ENCODE peak calls at places on chromosomes 12 and 14, in eight cellular contexts. Q is upper lobe of left lung, Y is foreskin fibroblast, R is thyroid gland, T is bronchial epithelial cell, X is fibroblast of mammary gland, H is Peyer's patch, D is dorsolateral prefrontal cortex. E is an unnamed sample.

GRCh38 chr12:43107401-43107800 is 444.6 kb downstream of the ADAMTS20 start:
- DNase-seq in D (no peak), Q (no peak), T (no peak), Y (no peak), R (no peak), X (no peak), H (no peak), E (no peak)

GRCh38 chr14:62015945-62016344 is 253.7 kb downstream of the SNAPC1 start:
- DNase-seq in D (no peak), H (no peak), R (no peak), Q (no peak), T (peak; percentile 41), X (peak; percentile 15), Y (peak; percentile 29), E (no peak)

GRCh38 chr12:122348505-122348904 is 74.0 kb downstream of the CLIP1 start:
- DNase-seq in Y (no peak), X (no peak), T (no peak), Q (no peak), H (no peak), D (no peak), R (no peak), E (no peak)

GRCh38 chr14:53929871-53930685 is 26.5 kb downstream of the BMP4 start:
- DNase-seq in Q (no peak), R (peak; percentile 57), X (no peak), H (no peak), Y (no peak), D (no peak), T (peak; percentile 25), E (no peak)

GRCh38 chr12:128928361-128928760 is 75.1 kb downstream of the GLT1D1 start:
- DNase-seq in X (no peak), Q (no peak), R (no peak), T (no peak), D (no peak), H (no peak), Y (no peak), E (no peak)

GRCh38 chr12:100303831-100304230 is 36.9 kb downstream of the SCYL2 start:
- DNase-seq in Q (no peak), T (no peak), D (no peak), Y (no peak), R (no peak), H (no peak), X (no peak), E (no peak)

GRCh38 chr14:20855652-20856291 is 35.4 kb upstream of the RNASE3 start:
- DNase-seq in Q (peak; percentile 83), T (peak; percentile 72), D (peak; percentile 58), Y (peak; percentile 35), R (peak; percentile 58), H (no peak), X (peak; percentile 70), E (no peak)

GRCh38 chr12:13049816-13050215 is 5.6 kb downstream of the FAM234B start:
- DNase-seq in D (no peak), T (no peak), Q (no peak), R (peak; percentile 22), X (peak; percentile 63), Y (peak; percentile 67), H (no peak), E (peak; percentile 2)

GRCh38 chr12:39736406-39736805 is 116.8 kb upstream of the ABCD2 start:
- DNase-seq in X (no peak), T (no peak), R (no peak), Y (no peak), D (no peak), Q (no peak), H (no peak), E (no peak)

GRCh38 chr12:129196927-129197326 is 343.6 kb downstream of the GLT1D1 start:
- DNase-seq in X (no peak), Y (no peak), T (no peak), D (no peak), R (no peak), H (no peak), Q (no peak), E (no peak)

GRCh38 chr12:90085491-90086274 is 377.0 kb upstream of the ATP2B1 start:
- DNase-seq in H (no peak), Q (no peak), Y (peak; percentile 58), R (no peak), D (no peak), T (peak; percentile 28), X (peak; percentile 68), E (no peak)

GRCh38 chr12:92109613-92110012 is 36.0 kb downstream of the BTG1 start:
- DNase-seq in D (no peak), H (no peak), Q (no peak), T (no peak), R (no peak), Y (no peak), X (no peak), E (no peak)

DNA sequence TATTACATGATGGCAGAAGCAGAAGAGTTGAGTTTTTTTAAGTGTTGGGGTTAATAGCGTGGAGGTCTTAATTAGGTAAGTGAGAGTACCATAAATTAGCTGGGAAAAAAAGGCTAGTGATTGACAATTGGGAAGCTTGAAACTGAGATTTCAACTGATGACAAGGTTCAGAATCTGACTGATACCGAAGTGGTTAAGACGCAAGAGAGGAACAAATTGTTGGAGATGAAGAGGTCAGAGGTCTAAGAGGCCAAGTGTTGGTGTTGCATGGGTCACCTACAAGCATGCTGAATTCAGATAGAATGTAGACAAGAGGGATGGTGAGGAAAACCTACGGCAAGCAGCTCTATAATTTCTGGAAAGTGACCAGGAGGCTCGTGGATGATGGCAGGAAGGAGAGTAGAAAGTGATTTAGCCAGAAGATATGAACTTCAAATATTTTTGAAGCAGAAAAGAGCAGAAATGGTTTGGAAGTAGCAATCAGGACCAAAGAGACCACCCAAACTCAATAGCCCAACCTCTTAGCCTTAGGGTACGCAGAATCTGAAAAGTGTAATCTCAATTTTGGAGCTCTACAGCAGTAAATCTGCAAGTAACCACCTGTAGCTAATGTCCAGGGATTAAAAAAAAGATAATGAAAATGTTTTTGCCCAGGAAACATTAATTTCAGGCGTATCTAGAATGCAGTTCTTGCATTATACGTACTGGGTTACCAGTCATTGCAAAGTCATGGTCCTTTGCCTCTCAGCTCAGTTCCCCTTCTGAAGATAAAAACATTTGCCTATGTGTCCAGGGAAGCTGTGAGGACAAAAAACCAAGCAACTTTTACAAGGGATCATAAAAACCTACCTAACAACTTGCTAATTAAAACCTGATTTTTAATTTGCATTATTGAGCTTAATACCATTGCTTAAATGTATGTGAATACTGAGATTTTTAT is 1.7 kb upstream of the TMPO start:
- DNase-seq in Y (no peak), X (no peak), D (no peak), H (no peak), Q (no peak), T (no peak), R (no peak), E (no peak)
- H3K4me3 ChIP-seq in Y (peak overlapping the region; percentile 16), X (no peak overlapping the region), D (no peak overlapping the region), H (no peak overlapping the region), Q (no peak overlapping the region), T (no peak overlapping the region), R (no peak overlapping the region), E (no peak overlapping the region)

GRCh38 chr14:81710232-81710845 is 176.7 kb upstream of the SEL1L start:
- DNase-seq in Y (no peak), R (peak; percentile 28), X (peak; percentile 28), T (peak; percentile 55), Q (no peak), H (no peak), D (no peak), E (no peak)
- TF ChIP-seq CTCF in Y (peak; percentile 9), R (peak; percentile 14), X (peak; percentile 44), T (peak; percentile 49), Q (peak; percentile 13), H (peak; percentile 28), D (peak; percentile 72), E (peak; percentile 27)

GRCh38 chr14:105123981-105124836 is 44.4 kb downstream of the JAG2 start:
- DNase-seq in T (no peak), H (peak; percentile 84), R (no peak), X (no peak), Q (peak; percentile 12), D (no peak), Y (no peak), E (no peak)
- H3K4me3 ChIP-seq in T (no peak overlapping the region), H (no peak overlapping the region), R (no peak overlapping the region), X (no peak overlapping the region), Q (no peak overlapping the region), D (no peak overlapping the region), Y (no peak overlapping the region), E (no peak overlapping the region)

GRCh38 chr12:109279525-109279924 is 29.6 kb downstream of the FOXN4 start:
- DNase-seq in Q (no peak), H (no peak), D (no peak), T (no peak), X (no peak), R (no peak), Y (no peak), E (no peak)

GRCh38 chr12:109277255-109277898 is 31.7 kb downstream of the FOXN4 start:
- DNase-seq in R (no peak), X (no peak), Y (no peak), H (no peak), D (no peak), Q (no peak), T (no peak), E (no peak)

GRCh38 chr12:109276160-109276559 is 32.9 kb downstream of the FOXN4 start:
- DNase-seq in H (no peak), Q (no peak), T (no peak), R (no peak), D (no peak), Y (no peak), X (no peak), E (no peak)

GRCh38 chr12:109278912-109279311 is 30.2 kb downstream of the FOXN4 start:
- DNase-seq in R (no peak), X (no peak), H (no peak), Q (no peak), Y (no peak), D (no peak), T (no peak), E (no peak)

GRCh38 chr12:109277899-109278762 is 31.0 kb downstream of the FOXN4 start:
- DNase-seq in Q (no peak), X (peak; percentile 68), T (peak; percentile 18), R (no peak), D (no peak), H (no peak), Y (peak; percentile 47), E (peak; percentile 10)
- TF ChIP-seq CTCF in Q (no peak), X (no peak), T (no peak), R (no peak), D (no peak), H (no peak), Y (no peak), E (no peak)